ENCODE peak calls at places on chromosomes 13 and 19, in four cellular contexts. One of them, this sample, is unnamed.

GRCh38 chr19:5090780-5091575 is 122.1 kb downstream of the KDM4B start:
- DNase-seq in HEK293T: no peak
- DNase-seq in HepG2: no peak
- DNase-seq in GM12878: no peak
- DNase-seq in this sample: peak; percentile 95

GRCh38 chr19:55440411-55441105 is 2.5 kb downstream of the SHISA7 start:
- DNase-seq in GM12878: no peak
- DNase-seq in HepG2: no peak
- DNase-seq in HEK293T: peak; percentile 85
- DNase-seq in this sample: peak; percentile 90

GRCh38 chr19:38020331-38020730 is 113.3 kb downstream of the SIPA1L3 start:
- DNase-seq in HepG2: no peak
- DNase-seq in GM12878: no peak
- DNase-seq in HEK293T: no peak
- DNase-seq in this sample: no peak

GRCh38 chr13:49084961-49085360 is 109.2 kb downstream of the FNDC3A start:
- DNase-seq in GM12878: no peak
- DNase-seq in HEK293T: no peak
- DNase-seq in HepG2: no peak
- DNase-seq in this sample: no peak

GRCh38 chr19:3450796-3451411 is 29.4 kb downstream of the SMIM24 start:
- DNase-seq in HEK293T: no peak
- DNase-seq in HepG2: peak; percentile 39
- DNase-seq in GM12878: no peak
- DNase-seq in this sample: no peak

GRCh38 chr13:84405286-84405685 is 523.0 kb upstream of the SLITRK1 start:
- DNase-seq in HepG2: no peak
- DNase-seq in HEK293T: no peak
- DNase-seq in GM12878: no peak
- DNase-seq in this sample: no peak

GRCh38 chr13:72586519-72586918 is 140.9 kb downstream of the MZT1 start:
- DNase-seq in GM12878: no peak
- DNase-seq in HepG2: no peak
- DNase-seq in HEK293T: no peak
- DNase-seq in this sample: no peak

GRCh38 chr19:10461047-10461949 is 41.0 kb downstream of the PDE4A start:
- DNase-seq in HepG2: peak; percentile 12
- DNase-seq in HEK293T: peak; percentile 99
- DNase-seq in GM12878: peak; percentile 60
- DNase-seq in this sample: peak; percentile 97

GRCh38 chr19:31969955-31970545 is 375.4 kb upstream of the ZNF507 start:
- DNase-seq in GM12878: no peak
- DNase-seq in HEK293T: no peak
- DNase-seq in HepG2: no peak
- DNase-seq in this sample: no peak

GRCh38 chr13:43307921-43308433 is 284.6 kb downstream of the DNAJC15 start:
- DNase-seq in GM12878: peak; percentile 68
- DNase-seq in HepG2: peak; percentile 86
- DNase-seq in HEK293T: no peak
- DNase-seq in this sample: no peak

DNA sequence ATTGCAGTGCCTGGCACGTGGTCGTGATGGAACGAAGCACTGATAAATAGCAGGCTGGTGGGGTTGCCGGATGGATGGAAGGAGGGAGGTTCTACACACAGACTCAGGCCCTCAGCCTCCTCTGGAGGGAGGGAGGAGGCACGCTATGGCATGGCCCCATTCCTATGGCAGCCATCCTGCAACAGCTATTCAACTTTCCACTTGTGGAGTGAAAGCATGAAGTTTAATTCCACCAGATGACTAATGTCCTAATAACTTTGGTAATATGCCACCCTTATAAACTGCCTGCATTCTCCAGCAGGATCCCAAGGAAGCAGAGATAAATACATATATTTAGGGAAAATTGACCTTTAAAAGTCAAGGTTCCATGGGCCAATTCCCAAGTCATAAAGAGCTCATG is 92.4 kb downstream of the KL start:
- DNase-seq in GM12878: no peak
- DNase-seq in HEK293T: no peak
- DNase-seq in HepG2: no peak
- DNase-seq in this sample: no peak
- TF ChIP-seq TARDBP in GM12878: no peak
- TF ChIP-seq TARDBP in HEK293T: no peak
- TF ChIP-seq TARDBP in HepG2: no peak
- TF ChIP-seq TARDBP in this sample: no peak

GRCh38 chr19:43478323-43478722 is 12.9 kb upstream of the LYPD3 start:
- DNase-seq in HEK293T: no peak
- DNase-seq in GM12878: no peak
- DNase-seq in HepG2: no peak
- DNase-seq in this sample: no peak
- TF ChIP-seq TARDBP in HEK293T: no peak
- TF ChIP-seq TARDBP in GM12878: no peak
- TF ChIP-seq TARDBP in HepG2: no peak
- TF ChIP-seq TARDBP in this sample: no peak

GRCh38 chr13:94679614-94680013 is 32.7 kb downstream of the SOX21 start:
- DNase-seq in HepG2: no peak
- DNase-seq in HEK293T: no peak
- DNase-seq in GM12878: no peak
- DNase-seq in this sample: no peak

GRCh38 chr13:94674609-94675348 is 37.6 kb downstream of the SOX21 start:
- DNase-seq in HEK293T: peak; percentile 92
- DNase-seq in GM12878: no peak
- DNase-seq in HepG2: peak; percentile 59
- DNase-seq in this sample: peak; percentile 65

GRCh38 chr13:94678845-94679244 is 33.5 kb downstream of the SOX21 start:
- DNase-seq in GM12878: no peak
- DNase-seq in HEK293T: no peak
- DNase-seq in HepG2: no peak
- DNase-seq in this sample: no peak

GRCh38 chr13:94673841-94674240 is 38.5 kb downstream of the SOX21 start:
- DNase-seq in HepG2: no peak
- DNase-seq in GM12878: no peak
- DNase-seq in HEK293T: no peak
- DNase-seq in this sample: no peak

GRCh38 chr13:94677799-94678198 is 34.5 kb downstream of the SOX21 start:
- DNase-seq in HEK293T: no peak
- DNase-seq in GM12878: no peak
- DNase-seq in HepG2: no peak
- DNase-seq in this sample: no peak
- TF ChIP-seq TARDBP in HEK293T: no peak
- TF ChIP-seq TARDBP in GM12878: no peak
- TF ChIP-seq TARDBP in HepG2: no peak
- TF ChIP-seq TARDBP in this sample: no peak

GRCh38 chr13:52348081-52348480 is 57.9 kb downstream of the THSD1 start:
- DNase-seq in HEK293T: no peak
- DNase-seq in HepG2: no peak
- DNase-seq in GM12878: no peak
- DNase-seq in this sample: no peak
- TF ChIP-seq TARDBP in HEK293T: no peak
- TF ChIP-seq TARDBP in HepG2: no peak
- TF ChIP-seq TARDBP in GM12878: no peak
- TF ChIP-seq TARDBP in this sample: no peak

DNA sequence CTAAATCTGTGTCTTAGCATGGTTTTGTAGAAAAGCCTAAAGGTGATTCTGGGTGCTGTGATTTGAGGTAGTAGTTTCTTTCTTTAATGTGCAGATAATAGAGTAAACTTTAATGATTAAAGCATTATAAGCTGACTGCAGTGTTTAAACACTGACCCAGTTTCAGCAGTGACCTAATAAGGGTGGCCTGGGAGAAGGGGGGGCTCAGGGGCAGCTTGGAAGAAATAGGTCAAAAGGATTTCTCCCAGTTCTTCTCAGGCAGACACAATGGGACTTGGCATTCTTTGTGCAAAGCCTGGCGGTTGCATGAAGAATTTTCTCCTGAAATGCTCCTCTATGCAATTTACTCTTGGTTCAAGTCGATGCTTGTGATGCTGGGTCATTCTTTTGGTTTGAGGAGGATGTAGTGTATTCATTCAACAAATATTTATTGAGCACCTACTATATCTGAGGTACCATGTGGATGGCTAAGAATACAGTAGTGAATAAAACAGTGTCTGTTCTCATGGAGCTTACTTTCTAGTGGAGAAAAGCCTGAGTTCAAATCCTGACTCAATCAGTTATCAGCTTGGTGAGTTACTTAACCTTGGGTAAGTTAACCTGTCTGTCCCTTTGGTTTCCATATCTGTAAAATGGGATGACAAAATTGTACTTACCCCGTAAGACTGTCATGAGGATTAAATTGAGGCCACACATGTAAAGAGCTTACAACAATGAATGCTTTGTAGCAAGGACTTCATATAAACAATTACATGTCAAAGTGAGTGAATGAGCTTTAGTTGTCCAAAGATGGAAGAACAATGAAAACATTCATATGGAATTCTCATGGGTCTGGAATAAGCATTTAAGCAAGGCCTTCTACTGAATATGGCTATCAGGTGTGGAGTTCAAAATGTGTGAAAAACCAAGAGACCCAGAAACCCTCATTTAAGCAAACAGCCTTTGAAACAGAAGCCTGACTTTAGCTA is 210.2 kb downstream of the KCNRG start:
- DNase-seq in HepG2: peak; percentile 46
- DNase-seq in HEK293T: no peak
- DNase-seq in GM12878: no peak
- DNase-seq in this sample: no peak
- TF ChIP-seq TARDBP in HepG2: no peak
- TF ChIP-seq TARDBP in HEK293T: no peak
- TF ChIP-seq TARDBP in GM12878: no peak
- TF ChIP-seq TARDBP in this sample: no peak

DNA sequence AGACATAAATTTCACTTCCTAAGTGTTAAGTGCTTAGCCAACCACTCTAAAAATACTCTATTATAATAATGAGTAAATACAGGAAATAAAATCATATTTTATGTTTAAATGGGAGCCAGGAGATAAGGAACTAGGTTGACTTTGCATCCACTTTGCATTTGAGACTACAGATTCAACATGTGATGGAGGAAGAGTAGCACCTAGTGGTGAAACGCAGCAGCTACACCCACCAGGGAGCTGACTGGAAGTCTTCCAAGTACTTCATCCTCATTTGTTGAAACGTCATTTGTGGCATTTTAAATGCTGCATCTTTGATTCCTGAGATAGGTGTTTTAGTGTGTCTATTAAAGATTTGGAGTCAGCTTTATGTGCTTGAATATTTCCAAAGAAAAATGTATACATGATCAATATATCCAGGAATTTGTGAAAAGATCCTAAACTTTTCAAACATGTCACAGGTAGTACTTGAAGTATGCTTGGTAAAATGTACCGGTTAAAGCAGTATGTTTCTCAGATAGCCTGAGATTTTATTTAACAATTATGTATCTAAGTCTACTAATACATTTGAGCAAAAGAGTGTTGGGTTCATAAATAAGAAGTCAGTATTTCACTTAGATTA is 17.4 kb upstream of the KCTD12 start:
- DNase-seq in HepG2: peak; percentile 49
- DNase-seq in GM12878: peak; percentile 25
- DNase-seq in HEK293T: peak; percentile 86
- DNase-seq in this sample: peak; percentile 53
- TF ChIP-seq TARDBP in HepG2: no peak
- TF ChIP-seq TARDBP in GM12878: no peak
- TF ChIP-seq TARDBP in HEK293T: peak; percentile 14
- TF ChIP-seq TARDBP in this sample: no peak

GRCh38 chr19:1935484-1936208 is 5.3 kb upstream of the CSNK1G2 start:
- DNase-seq in HepG2: peak; percentile 62
- DNase-seq in HEK293T: no peak
- DNase-seq in GM12878: no peak
- DNase-seq in this sample: peak; percentile 66
- TF ChIP-seq TARDBP in HepG2: no peak
- TF ChIP-seq TARDBP in HEK293T: no peak
- TF ChIP-seq TARDBP in GM12878: no peak
- TF ChIP-seq TARDBP in this sample: no peak

DNA sequence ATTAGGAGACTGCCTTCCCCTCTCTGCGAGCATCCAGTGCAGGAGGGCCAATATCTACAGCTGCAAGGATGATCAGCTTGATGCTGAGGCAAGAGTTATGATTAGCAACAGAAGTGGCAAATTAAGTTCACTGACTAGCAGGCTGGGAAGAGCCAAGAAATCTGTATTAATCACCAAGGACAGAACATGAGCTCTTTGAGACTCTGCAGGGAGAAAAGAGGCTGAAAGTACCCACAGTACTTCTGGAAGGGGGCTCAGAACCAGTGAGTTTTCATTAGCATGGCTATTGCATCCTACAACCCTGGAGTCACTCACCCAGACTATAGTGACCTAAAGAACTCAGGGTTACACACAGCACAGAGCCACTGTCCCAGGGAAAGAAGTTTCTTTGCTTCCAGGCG is 25.9 kb upstream of the MEDAG start:
- DNase-seq in GM12878: no peak
- DNase-seq in HEK293T: no peak
- DNase-seq in HepG2: no peak
- DNase-seq in this sample: no peak
- TF ChIP-seq TARDBP in GM12878: no peak
- TF ChIP-seq TARDBP in HEK293T: no peak
- TF ChIP-seq TARDBP in HepG2: no peak
- TF ChIP-seq TARDBP in this sample: no peak